ENCODE peak calls at places on chromosomes 12 and 14, in seven cellular contexts. One of them, this sample, is unnamed.

GRCh38 chr12:116431677-116432300 is 127.4 kb upstream of the MAP1LC3B2 start:
- DNase-seq in endothelial cell of umbilical vein: no peak
- DNase-seq in activated CD4-positive, alpha-beta T cell treated with anti-CD3 and anti-CD28 coated beads for 1 hour: no peak
- DNase-seq in A549: no peak
- DNase-seq in NCI-H524 treated with DMSO at 0.1 percent for 48 hours: no peak
- DNase-seq in NCI-H1105: no peak
- DNase-seq in HFFc6: no peak
- DNase-seq in this sample: no peak

GRCh38 chr12:21814814-21815213 is 40.3 kb upstream of the KCNJ8 start:
- DNase-seq in endothelial cell of umbilical vein: no peak
- DNase-seq in activated CD4-positive, alpha-beta T cell treated with anti-CD3 and anti-CD28 coated beads for 1 hour: no peak
- DNase-seq in A549: no peak
- DNase-seq in NCI-H524 treated with DMSO at 0.1 percent for 48 hours: no peak
- DNase-seq in NCI-H1105: no peak
- DNase-seq in HFFc6: no peak
- DNase-seq in this sample: no peak

GRCh38 chr12:121534495-121535148 is 46.2 kb downstream of the KDM2B start:
- DNase-seq in endothelial cell of umbilical vein: no peak
- DNase-seq in activated CD4-positive, alpha-beta T cell treated with anti-CD3 and anti-CD28 coated beads for 1 hour: peak
- DNase-seq in A549: no peak
- DNase-seq in NCI-H524 treated with DMSO at 0.1 percent for 48 hours: no peak
- DNase-seq in NCI-H1105: no peak
- DNase-seq in HFFc6: no peak
- DNase-seq in this sample: no peak

GRCh38 chr14:74238974-74239847 is at the start of gene VSX2:
- DNase-seq in endothelial cell of umbilical vein: no peak
- DNase-seq in activated CD4-positive, alpha-beta T cell treated with anti-CD3 and anti-CD28 coated beads for 1 hour: no peak
- DNase-seq in A549: no peak
- DNase-seq in NCI-H524 treated with DMSO at 0.1 percent for 48 hours: no peak
- DNase-seq in NCI-H1105: no peak
- DNase-seq in HFFc6: no peak
- DNase-seq in this sample: no peak

GRCh38 chr14:71247106-71247505 is 339.8 kb downstream of the PCNX1 start:
- DNase-seq in endothelial cell of umbilical vein: no peak
- DNase-seq in activated CD4-positive, alpha-beta T cell treated with anti-CD3 and anti-CD28 coated beads for 1 hour: no peak
- DNase-seq in A549: no peak
- DNase-seq in NCI-H524 treated with DMSO at 0.1 percent for 48 hours: no peak
- DNase-seq in NCI-H1105: no peak
- DNase-seq in HFFc6: peak
- DNase-seq in this sample: no peak

GRCh38 chr12:47768323-47768811 is 4.7 kb upstream of the SLC48A1 start:
- DNase-seq in endothelial cell of umbilical vein: no peak
- DNase-seq in activated CD4-positive, alpha-beta T cell treated with anti-CD3 and anti-CD28 coated beads for 1 hour: no peak
- DNase-seq in A549: no peak
- DNase-seq in NCI-H524 treated with DMSO at 0.1 percent for 48 hours: no peak
- DNase-seq in NCI-H1105: no peak
- DNase-seq in HFFc6: no peak
- DNase-seq in this sample: no peak

GRCh38 chr12:51320695-51321320 is 3.2 kb downstream of the BIN2 start:
- DNase-seq in endothelial cell of umbilical vein: no peak
- DNase-seq in activated CD4-positive, alpha-beta T cell treated with anti-CD3 and anti-CD28 coated beads for 1 hour: no peak
- DNase-seq in A549: no peak
- DNase-seq in NCI-H524 treated with DMSO at 0.1 percent for 48 hours: no peak
- DNase-seq in NCI-H1105: no peak
- DNase-seq in HFFc6: no peak
- DNase-seq in this sample: no peak

GRCh38 chr14:72781476-72782181 is 112.3 kb downstream of the DPF3 start:
- DNase-seq in endothelial cell of umbilical vein: peak
- DNase-seq in activated CD4-positive, alpha-beta T cell treated with anti-CD3 and anti-CD28 coated beads for 1 hour: no peak
- DNase-seq in A549: peak
- DNase-seq in NCI-H524 treated with DMSO at 0.1 percent for 48 hours: no peak
- DNase-seq in NCI-H1105: no peak
- DNase-seq in HFFc6: peak
- DNase-seq in this sample: peak

This sample was measured in dermis blood vessel endothelial cell.